ENCODE peak calls at places on chromosomes 6 and 20, in seven cellular contexts. One of them, this sample, is unnamed.

GRCh38 chr6:90098025-90098474 is 198.6 kb downstream of the BACH2 start:
- DNase-seq in K562: no peak
- DNase-seq in transverse colon: peak; percentile 19
- DNase-seq in HepG2: no peak
- DNase-seq in spleen: no peak
- DNase-seq in prostate gland: peak; percentile 75
- DNase-seq in upper lobe of left lung: no peak
- DNase-seq in this sample: peak; percentile 95

GRCh38 chr6:80165819-80166218 is 59.3 kb downstream of the BCKDHB start:
- DNase-seq in K562: no peak
- DNase-seq in transverse colon: no peak
- DNase-seq in HepG2: no peak
- DNase-seq in spleen: no peak
- DNase-seq in prostate gland: no peak
- DNase-seq in upper lobe of left lung: no peak
- DNase-seq in this sample: no peak

GRCh38 chr20:18780731-18781130 is 32.9 kb upstream of the SCP2D1 start:
- DNase-seq in K562: no peak
- DNase-seq in transverse colon: no peak
- DNase-seq in HepG2: no peak
- DNase-seq in spleen: no peak
- DNase-seq in prostate gland: no peak
- DNase-seq in upper lobe of left lung: no peak
- DNase-seq in this sample: no peak

GRCh38 chr20:21707267-21707666 is 1.8 kb downstream of the PAX1 start:
- DNase-seq in K562: no peak
- DNase-seq in transverse colon: no peak
- DNase-seq in HepG2: no peak
- DNase-seq in spleen: no peak
- DNase-seq in prostate gland: no peak
- DNase-seq in upper lobe of left lung: no peak
- DNase-seq in this sample: no peak

GRCh38 chr6:105839266-105839665 is 246.9 kb upstream of the PRDM1 start:
- DNase-seq in K562: no peak
- DNase-seq in transverse colon: no peak
- DNase-seq in HepG2: no peak
- DNase-seq in spleen: no peak
- DNase-seq in prostate gland: no peak
- DNase-seq in upper lobe of left lung: no peak
- DNase-seq in this sample: no peak

GRCh38 chr6:68976260-68976659 is 341.2 kb downstream of the ADGRB3 start:
- DNase-seq in K562: no peak
- DNase-seq in transverse colon: no peak
- DNase-seq in HepG2: no peak
- DNase-seq in spleen: no peak
- DNase-seq in prostate gland: no peak
- DNase-seq in upper lobe of left lung: no peak
- DNase-seq in this sample: no peak

GRCh38 chr6:153125032-153125431 is 6.0 kb downstream of the RGS17 start:
- DNase-seq in K562: no peak
- DNase-seq in transverse colon: no peak
- DNase-seq in HepG2: no peak
- DNase-seq in spleen: no peak
- DNase-seq in prostate gland: no peak
- DNase-seq in upper lobe of left lung: no peak
- DNase-seq in this sample: no peak

GRCh38 chr20:44125332-44126127 is 61.5 kb downstream of the JPH2 start:
- DNase-seq in K562: no peak
- DNase-seq in transverse colon: no peak
- DNase-seq in HepG2: no peak
- DNase-seq in spleen: no peak
- DNase-seq in prostate gland: no peak
- DNase-seq in upper lobe of left lung: no peak
- DNase-seq in this sample: no peak

GRCh38 chr6:14337157-14337556 is 219.6 kb downstream of the CD83 start:
- DNase-seq in K562: no peak
- DNase-seq in transverse colon: no peak
- DNase-seq in HepG2: no peak
- DNase-seq in spleen: no peak
- DNase-seq in prostate gland: no peak
- DNase-seq in upper lobe of left lung: no peak
- DNase-seq in this sample: no peak

GRCh38 chr20:39269493-39270217 is 307.5 kb downstream of the DHX35 start:
- DNase-seq in K562: no peak
- DNase-seq in transverse colon: no peak
- DNase-seq in HepG2: no peak
- DNase-seq in spleen: no peak
- DNase-seq in prostate gland: no peak
- DNase-seq in upper lobe of left lung: no peak
- DNase-seq in this sample: no peak

GRCh38 chr20:24066075-24066700 is 77.6 kb upstream of the GGTLC1 start:
- DNase-seq in K562: no peak
- DNase-seq in transverse colon: no peak
- DNase-seq in HepG2: no peak
- DNase-seq in spleen: no peak
- DNase-seq in prostate gland: no peak
- DNase-seq in upper lobe of left lung: no peak
- DNase-seq in this sample: no peak

GRCh38 chr20:36629719-36630340 is 16.2 kb downstream of the SLA2 start:
- DNase-seq in K562: no peak
- DNase-seq in transverse colon: peak; percentile 44
- DNase-seq in HepG2: no peak
- DNase-seq in spleen: peak; percentile 87
- DNase-seq in prostate gland: no peak
- DNase-seq in upper lobe of left lung: no peak
- DNase-seq in this sample: no peak

GRCh38 chr6:137323860-137324259 is 104.7 kb upstream of the IFNGR1 start:
- DNase-seq in K562: no peak
- DNase-seq in transverse colon: no peak
- DNase-seq in HepG2: no peak
- DNase-seq in spleen: no peak
- DNase-seq in prostate gland: no peak
- DNase-seq in upper lobe of left lung: no peak
- DNase-seq in this sample: no peak

GRCh38 chr6:134057478-134057877 is 5.1 kb upstream of the SLC2A12 start:
- DNase-seq in K562: no peak
- DNase-seq in transverse colon: no peak
- DNase-seq in HepG2: no peak
- DNase-seq in spleen: no peak
- DNase-seq in prostate gland: peak; percentile 51
- DNase-seq in upper lobe of left lung: no peak
- DNase-seq in this sample: peak; percentile 69

GRCh38 chr6:42450314-42451145 is 1.2 kb downstream of the TRERF1 start:
- DNase-seq in K562: no peak
- DNase-seq in transverse colon: peak; percentile 26
- DNase-seq in HepG2: no peak
- DNase-seq in spleen: no peak
- DNase-seq in prostate gland: peak; percentile 35
- DNase-seq in upper lobe of left lung: peak; percentile 24
- DNase-seq in this sample: no peak

GRCh38 chr20:53023717-53024116 is 51.6 kb downstream of the TSHZ2 start:
- DNase-seq in K562: no peak
- DNase-seq in transverse colon: no peak
- DNase-seq in HepG2: no peak
- DNase-seq in spleen: no peak
- DNase-seq in prostate gland: no peak
- DNase-seq in upper lobe of left lung: no peak
- DNase-seq in this sample: no peak

GRCh38 chr6:36911946-36912555 is 26.3 kb downstream of the C6orf89 start:
- DNase-seq in K562: no peak
- DNase-seq in transverse colon: no peak
- DNase-seq in HepG2: no peak
- DNase-seq in spleen: no peak
- DNase-seq in prostate gland: no peak
- DNase-seq in upper lobe of left lung: no peak
- DNase-seq in this sample: no peak

GRCh38 chr20:51318058-51318960 is 224.2 kb downstream of the NFATC2 start:
- DNase-seq in K562: peak; percentile 76
- DNase-seq in transverse colon: peak; percentile 84
- DNase-seq in HepG2: peak; percentile 47
- DNase-seq in spleen: no peak
- DNase-seq in prostate gland: no peak
- DNase-seq in upper lobe of left lung: peak; percentile 63
- DNase-seq in this sample: no peak

GRCh38 chr6:96015791-96016776 is at the start of gene FUT9:
- DNase-seq in K562: no peak
- DNase-seq in transverse colon: no peak
- DNase-seq in HepG2: no peak
- DNase-seq in spleen: peak; percentile 52
- DNase-seq in prostate gland: peak; percentile 5
- DNase-seq in upper lobe of left lung: peak; percentile 79
- DNase-seq in this sample: no peak

GRCh38 chr6:166738778-166739654 is 112.0 kb upstream of the RPS6KA2 start:
- DNase-seq in K562: no peak
- DNase-seq in transverse colon: no peak
- DNase-seq in HepG2: no peak
- DNase-seq in spleen: no peak
- DNase-seq in prostate gland: no peak
- DNase-seq in upper lobe of left lung: no peak
- DNase-seq in this sample: no peak

GRCh38 chr20:16205505-16205904 is 367.7 kb downstream of the KIF16B start:
- DNase-seq in K562: no peak
- DNase-seq in transverse colon: no peak
- DNase-seq in HepG2: no peak
- DNase-seq in spleen: no peak
- DNase-seq in prostate gland: no peak
- DNase-seq in upper lobe of left lung: no peak
- DNase-seq in this sample: no peak

GRCh38 chr6:77178821-77179220 is 284.5 kb downstream of the HTR1B start:
- DNase-seq in K562: no peak
- DNase-seq in transverse colon: no peak
- DNase-seq in HepG2: no peak
- DNase-seq in spleen: no peak
- DNase-seq in prostate gland: no peak
- DNase-seq in upper lobe of left lung: no peak
- DNase-seq in this sample: no peak

GRCh38 chr20:17871181-17871580 is 97.4 kb downstream of the SNX5 start:
- DNase-seq in K562: no peak
- DNase-seq in transverse colon: no peak
- DNase-seq in HepG2: no peak
- DNase-seq in spleen: no peak
- DNase-seq in prostate gland: no peak
- DNase-seq in upper lobe of left lung: no peak
- DNase-seq in this sample: no peak

GRCh38 chr20:21571841-21572690 is 58.2 kb upstream of the NKX2-2 start:
- DNase-seq in K562: peak; percentile 31
- DNase-seq in transverse colon: no peak
- DNase-seq in HepG2: peak; percentile 23
- DNase-seq in spleen: no peak
- DNase-seq in prostate gland: no peak
- DNase-seq in upper lobe of left lung: peak; percentile 16
- DNase-seq in this sample: no peak

GRCh38 chr6:75818061-75818855 is 69.2 kb downstream of the MYO6 start:
- DNase-seq in K562: no peak
- DNase-seq in transverse colon: no peak
- DNase-seq in HepG2: no peak
- DNase-seq in spleen: no peak
- DNase-seq in prostate gland: no peak
- DNase-seq in upper lobe of left lung: no peak
- DNase-seq in this sample: no peak

GRCh38 chr20:37579091-37579490 is 51.4 kb upstream of the BLCAP start:
- DNase-seq in K562: no peak
- DNase-seq in transverse colon: no peak
- DNase-seq in HepG2: no peak
- DNase-seq in spleen: no peak
- DNase-seq in prostate gland: no peak
- DNase-seq in upper lobe of left lung: no peak
- DNase-seq in this sample: no peak

GRCh38 chr6:39420300-39421265 is 98.1 kb upstream of the KCNK16 start:
- DNase-seq in K562: no peak
- DNase-seq in transverse colon: peak; percentile 67
- DNase-seq in HepG2: no peak
- DNase-seq in spleen: no peak
- DNase-seq in prostate gland: peak; percentile 45
- DNase-seq in upper lobe of left lung: no peak
- DNase-seq in this sample: peak; percentile 70

DNA sequence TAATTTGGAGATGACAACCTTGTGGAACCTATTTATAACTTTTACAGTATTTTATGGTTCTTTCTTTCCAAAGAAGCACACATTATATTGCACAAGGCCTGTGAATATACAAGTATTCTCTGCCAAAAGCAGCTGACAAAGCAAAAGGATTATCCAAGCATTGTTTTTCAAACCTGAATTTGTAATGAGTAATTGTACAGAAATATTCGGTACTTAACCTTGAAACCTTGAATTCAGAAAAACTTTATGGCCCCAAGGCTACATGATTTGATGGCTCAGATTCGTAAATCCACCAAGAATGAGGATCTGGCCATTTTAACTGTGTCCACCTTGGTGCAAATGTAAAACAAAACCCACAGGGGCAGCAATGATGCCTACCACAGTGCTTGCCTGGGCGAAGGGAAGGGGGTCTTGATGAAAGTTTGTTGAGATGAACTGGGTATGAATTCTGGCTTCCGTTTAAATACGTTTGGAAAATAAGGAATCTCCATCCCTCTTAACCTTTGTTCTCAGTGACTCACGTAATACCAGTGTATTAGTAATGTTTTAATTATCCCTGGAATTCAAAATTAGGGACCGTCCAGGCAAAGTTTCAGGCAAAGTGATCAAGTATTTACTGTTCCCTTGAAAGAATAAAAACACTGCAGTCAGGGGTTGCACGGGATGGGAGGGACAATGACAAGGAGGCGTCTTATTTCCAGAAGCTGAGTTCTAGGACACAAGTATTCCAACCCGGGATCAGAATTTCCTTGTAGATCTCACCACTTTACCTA is 2.7 kb upstream of the RBM24 start:
- DNase-seq in K562: no peak
- DNase-seq in transverse colon: no peak
- DNase-seq in HepG2: peak; percentile 24
- DNase-seq in spleen: no peak
- DNase-seq in prostate gland: no peak
- DNase-seq in upper lobe of left lung: no peak
- DNase-seq in this sample: no peak
- TF ChIP-seq POLR2AphosphoS5 in K562: no peak
- TF ChIP-seq POLR2AphosphoS5 in transverse colon: no peak
- TF ChIP-seq POLR2AphosphoS5 in HepG2: no peak
- TF ChIP-seq POLR2AphosphoS5 in spleen: no peak
- TF ChIP-seq POLR2AphosphoS5 in prostate gland: no peak
- TF ChIP-seq POLR2AphosphoS5 in upper lobe of left lung: no peak
- TF ChIP-seq POLR2AphosphoS5 in this sample: no peak

GRCh38 chr6:1614767-1615650 is 5.3 kb downstream of the FOXC1 start:
- DNase-seq in K562: no peak
- DNase-seq in transverse colon: no peak
- DNase-seq in HepG2: no peak
- DNase-seq in spleen: no peak
- DNase-seq in prostate gland: no peak
- DNase-seq in upper lobe of left lung: peak; percentile 88
- DNase-seq in this sample: no peak
- TF ChIP-seq POLR2A in K562: no peak
- TF ChIP-seq POLR2A in transverse colon: no peak
- TF ChIP-seq POLR2A in HepG2: no peak
- TF ChIP-seq POLR2A in spleen: no peak
- TF ChIP-seq POLR2A in prostate gland: no peak
- TF ChIP-seq POLR2A in upper lobe of left lung: no peak
- TF ChIP-seq POLR2A in this sample: no peak

GRCh38 chr6:25963426-25964123 is 973 bp downstream of the TRIM38 start:
- DNase-seq in K562: peak; percentile 43
- DNase-seq in transverse colon: no peak
- DNase-seq in HepG2: no peak
- DNase-seq in spleen: no peak
- DNase-seq in prostate gland: peak; percentile 33
- DNase-seq in upper lobe of left lung: no peak
- DNase-seq in this sample: no peak
- TF ChIP-seq POLR2AphosphoS5 in K562: no peak
- TF ChIP-seq POLR2AphosphoS5 in transverse colon: no peak
- TF ChIP-seq POLR2AphosphoS5 in HepG2: no peak
- TF ChIP-seq POLR2AphosphoS5 in spleen: no peak
- TF ChIP-seq POLR2AphosphoS5 in prostate gland: peak; percentile 39
- TF ChIP-seq POLR2AphosphoS5 in upper lobe of left lung: no peak
- TF ChIP-seq POLR2AphosphoS5 in this sample: no peak

GRCh38 chr6:45378324-45378926 is 691 bp upstream of the SUPT3H start:
- DNase-seq in K562: no peak
- DNase-seq in transverse colon: no peak
- DNase-seq in HepG2: no peak
- DNase-seq in spleen: peak; percentile 85
- DNase-seq in prostate gland: peak; percentile 19
- DNase-seq in upper lobe of left lung: peak; percentile 52
- DNase-seq in this sample: no peak
- TF ChIP-seq POLR2A in K562: no peak
- TF ChIP-seq POLR2A in transverse colon: no peak
- TF ChIP-seq POLR2A in HepG2: no peak
- TF ChIP-seq POLR2A in spleen: no peak
- TF ChIP-seq POLR2A in prostate gland: no peak
- TF ChIP-seq POLR2A in upper lobe of left lung: no peak
- TF ChIP-seq POLR2A in this sample: no peak